ENCODE peak calls at places on chromosomes 7 and 10, in six cellular contexts. D is mesenchymal stem cell; L is activated CD4-positive, alpha-beta T cell treated with anti-CD3 and anti-CD28 coated beads for 4 hours; T is T follicular helper cell; M is amniotic stem cell; R is uterus. K is an unnamed sample.

GRCh38 chr10:21749788-21750187 is 215.8 kb downstream of the MLLT10 start:
- DNase-seq in L (no peak), M (no peak), D (no peak), R (no peak), T (no peak), K (no peak)

GRCh38 chr7:68700414-68700813 is 897.9 kb upstream of the AUTS2 start:
- DNase-seq in T (no peak), M (peak; percentile 6), D (no peak), R (no peak), L (no peak), K (no peak)

GRCh38 chr10:7664707-7665106 is 2.1 kb downstream of the ITIH5 start:
- DNase-seq in R (no peak), T (no peak), L (no peak), D (no peak), M (no peak), K (no peak)

GRCh38 chr10:130018253-130018652 is 54.2 kb upstream of the EBF3 start:
- DNase-seq in T (no peak), M (peak; percentile 32), R (no peak), L (no peak), D (peak; percentile 32), K (peak; percentile 1)

GRCh38 chr10:133464582-133465031 is 10.9 kb downstream of the SCART1 start:
- DNase-seq in T (no peak), D (no peak), M (no peak), L (no peak), R (no peak), K (no peak)

GRCh38 chr10:34187201-34187600 is 627.9 kb downstream of the PARD3 start:
- DNase-seq in L (no peak), R (no peak), M (no peak), T (no peak), D (peak; percentile 23), K (no peak)

GRCh38 chr10:37965006-37965405 is 11.4 kb downstream of the ZNF25 start:
- DNase-seq in R (no peak), D (no peak), M (no peak), T (no peak), L (no peak), K (no peak)

GRCh38 chr7:45881280-45881758 is 7.0 kb upstream of the IGFBP1 start:
- DNase-seq in T (no peak), R (no peak), M (no peak), D (no peak), L (no peak), K (no peak)

GRCh38 chr7:145812218-145812617 is 304.4 kb upstream of the CNTNAP2 start:
- DNase-seq in D (no peak), R (no peak), M (no peak), T (no peak), L (no peak), K (no peak)

GRCh38 chr7:44750921-44751571 is 2.4 kb downstream of the ZMIZ2 start:
- DNase-seq in R (no peak), L (peak; percentile 65), D (peak; percentile 81), M (no peak), T (peak; percentile 43), K (no peak)

GRCh38 chr10:3330687-3331086 is 158.1 kb upstream of the PITRM1 start:
- DNase-seq in D (peak; percentile 87), L (no peak), R (no peak), T (no peak), M (no peak), K (no peak)

GRCh38 chr7:1646957-1647891 is 22.9 kb upstream of the ELFN1 start:
- DNase-seq in M (no peak), L (no peak), R (no peak), T (no peak), D (no peak), K (peak; percentile 85)

GRCh38 chr10:62844280-62845011 is 28.3 kb upstream of the EGR2 start:
- DNase-seq in D (no peak), T (no peak), R (no peak), L (peak; percentile 14), M (no peak), K (no peak)

GRCh38 chr10:102347236-102347828 is 48.2 kb upstream of the NFKB2 start:
- DNase-seq in M (no peak), L (no peak), R (peak; percentile 21), T (no peak), D (peak; percentile 56), K (no peak)

GRCh38 chr10:75051308-75051707 is 60.1 kb upstream of the SAMD8 start:
- DNase-seq in L (no peak), D (no peak), M (no peak), T (no peak), R (no peak), K (no peak)

GRCh38 chr7:132511387-132511786 is 64.9 kb downstream of the PLXNA4 start:
- DNase-seq in M (no peak), D (no peak), T (no peak), R (no peak), L (no peak), K (no peak)

GRCh38 chr7:28106316-28106957 is 74.2 kb downstream of the JAZF1 start:
- DNase-seq in D (peak; percentile 68), L (no peak), T (no peak), M (no peak), R (no peak), K (peak; percentile 3)

GRCh38 chr7:11775401-11775800 is 56.6 kb downstream of the THSD7A start:
- DNase-seq in R (no peak), L (no peak), D (no peak), M (no peak), T (no peak), K (no peak)

GRCh38 chr10:28273343-28273742 is 29.5 kb downstream of the MPP7 start:
- DNase-seq in T (no peak), R (no peak), D (no peak), L (no peak), M (no peak), K (no peak)

GRCh38 chr7:106883627-106884026 is 18.5 kb downstream of the PIK3CG start:
- DNase-seq in L (no peak), M (no peak), D (no peak), R (no peak), T (no peak), K (no peak)

GRCh38 chr7:4667776-4668509 is 14.2 kb upstream of the FOXK1 start:
- DNase-seq in D (peak; percentile 74), T (no peak), R (no peak), M (peak; percentile 60), L (no peak), K (no peak)

GRCh38 chr10:3776796-3777571 is 8.0 kb downstream of the KLF6 start:
- DNase-seq in M (no peak), D (peak; percentile 89), R (peak; percentile 69), T (peak; percentile 58), L (peak; percentile 73), K (no peak)

GRCh38 chr10:111057006-111057405 is 19.8 kb upstream of the ADRA2A start:
- DNase-seq in R (no peak), M (no peak), T (no peak), L (no peak), D (no peak), K (no peak)

GRCh38 chr10:70055550-70055949 is 2.9 kb downstream of the MACROH2A2 start:
- DNase-seq in M (no peak), L (no peak), T (no peak), D (no peak), R (no peak), K (no peak)